ENCODE peak calls at places on chromosomes 5 and 9, in seven cellular contexts. V, D, U, R, K, H and S are unnamed samples.
A peak's percentile ranks its signal among the peaks of the same experiment; 100 is the strongest.

GRCh38 chr9:5617749-5618148 is 11.2 kb upstream of the RIC1 start:
- DNase-seq in V (no peak), D (no peak), U (no peak), R (no peak), K (no peak), H (no peak), S (no peak)

GRCh38 chr9:35570709-35571108 is 34.4 kb upstream of the TESK1 start:
- DNase-seq in V (no peak), D (no peak), U (no peak), R (no peak), K (no peak), H (no peak), S (no peak)

GRCh38 chr9:111961575-111961974 is 65.0 kb downstream of the UGCG start:
- DNase-seq in V (peak; percentile 56), D (no peak), U (no peak), R (peak; percentile 79), K (no peak), H (no peak), S (peak; percentile 62)

GRCh38 chr5:134724872-134725271 is 13.5 kb upstream of the CAMLG start:
- DNase-seq in V (no peak), D (no peak), U (no peak), R (no peak), K (no peak), H (no peak), S (no peak)

GRCh38 chr5:32426440-32427151 is 17.9 kb downstream of the ZFR start:
- DNase-seq in V (no peak), D (no peak), U (no peak), R (no peak), K (no peak), H (no peak), S (no peak)

GRCh38 chr5:122172207-122172606 is 42.9 kb downstream of the ZNF474 start:
- DNase-seq in V (no peak), D (no peak), U (no peak), R (no peak), K (no peak), H (no peak), S (no peak)

GRCh38 chr5:115961413-115962238 is 649 bp upstream of the LVRN start:
- DNase-seq in V (no peak), D (no peak), U (peak; percentile 81), R (no peak), K (peak; percentile 80), H (peak; percentile 74), S (no peak)

GRCh38 chr5:116084231-116084630 is 594 bp upstream of the COMMD10 start:
- DNase-seq in V (peak; percentile 39), D (peak; percentile 21), U (peak; percentile 52), R (peak; percentile 14), K (no peak), H (no peak), S (peak; percentile 23)

GRCh38 chr9:121753802-121754654 is 102.6 kb downstream of the DAB2IP start:
- DNase-seq in V (no peak), D (no peak), U (no peak), R (no peak), K (no peak), H (peak; percentile 79), S (no peak)

GRCh38 chr9:129463477-129463876 is 157.4 kb downstream of the C9orf50 start:
- DNase-seq in V (no peak), D (no peak), U (no peak), R (no peak), K (no peak), H (no peak), S (no peak)

GRCh38 chr9:92607088-92607487 is 62.8 kb downstream of the IPPK start:
- DNase-seq in V (peak; percentile 75), D (no peak), U (no peak), R (peak; percentile 70), K (no peak), H (no peak), S (no peak)

GRCh38 chr5:134003957-134004625 is 684 bp downstream of the VDAC1 start:
- DNase-seq in V (peak; percentile 51), D (peak; percentile 67), U (peak; percentile 82), R (peak; percentile 30), K (no peak), H (peak; percentile 84), S (peak; percentile 51)

GRCh38 chr9:109320734-109321448 is at the start of gene EPB41L4B:
- DNase-seq in V (peak; percentile 71), D (peak; percentile 91), U (peak; percentile 91), R (peak; percentile 51), K (peak; percentile 91), H (peak; percentile 88), S (peak; percentile 99)

GRCh38 chr9:21695443-21695842 is 107.0 kb upstream of the MTAP start:
- DNase-seq in V (no peak), D (no peak), U (no peak), R (no peak), K (no peak), H (no peak), S (no peak)

GRCh38 chr9:73243078-73243477 is 91.4 kb downstream of the ANXA1 start:
- DNase-seq in V (no peak), D (no peak), U (no peak), R (no peak), K (no peak), H (no peak), S (no peak)

GRCh38 chr9:34999576-34999975 is 10.0 kb downstream of the DNAJB5 start:
- DNase-seq in V (no peak), D (no peak), U (no peak), R (no peak), K (no peak), H (no peak), S (no peak)

GRCh38 chr5:26881901-26882300 is 156.5 kb downstream of the CDH9 start:
- DNase-seq in V (no peak), D (no peak), U (no peak), R (no peak), K (no peak), H (no peak), S (no peak)

GRCh38 chr5:62017092-62017491 is 288.9 kb upstream of the KIF2A start:
- DNase-seq in V (peak; percentile 21), D (no peak), U (no peak), R (no peak), K (no peak), H (no peak), S (no peak)

GRCh38 chr5:156799171-156799570 is 50.9 kb upstream of the PPP1R2B start:
- DNase-seq in V (no peak), D (no peak), U (no peak), R (no peak), K (no peak), H (no peak), S (no peak)

GRCh38 chr5:156803404-156803803 is 46.7 kb upstream of the PPP1R2B start:
- DNase-seq in V (no peak), D (no peak), U (no peak), R (no peak), K (no peak), H (no peak), S (no peak)

GRCh38 chr5:156798201-156798600 is 51.9 kb upstream of the PPP1R2B start:
- DNase-seq in V (no peak), D (no peak), U (no peak), R (no peak), K (no peak), H (no peak), S (no peak)

GRCh38 chr5:156802501-156802900 is 47.6 kb upstream of the PPP1R2B start:
- DNase-seq in V (no peak), D (no peak), U (no peak), R (no peak), K (no peak), H (no peak), S (no peak)

GRCh38 chr5:156800982-156801381 is 49.1 kb upstream of the PPP1R2B start:
- DNase-seq in V (no peak), D (no peak), U (no peak), R (no peak), K (no peak), H (no peak), S (no peak)
- TF ChIP-seq CTCF in V (no peak), D (no peak), U (no peak), R (no peak), K (no peak), H (no peak), S (no peak)

GRCh38 chr5:177304392-177305119 is 957 bp downstream of the PRELID1 start:
- DNase-seq in V (no peak), D (no peak), U (peak; percentile 48), R (no peak), K (peak; percentile 73), H (peak; percentile 55), S (no peak)
- H3K27ac ChIP-seq in V (peak overlapping the region; percentile 84), D (peak overlapping the region; percentile 69), U (peak overlapping the region; percentile 60), R (peak overlapping the region; percentile 78), K (peak overlapping the region; percentile 85), H (peak overlapping the region; percentile 81), S (peak overlapping the region; percentile 81)

DNA sequence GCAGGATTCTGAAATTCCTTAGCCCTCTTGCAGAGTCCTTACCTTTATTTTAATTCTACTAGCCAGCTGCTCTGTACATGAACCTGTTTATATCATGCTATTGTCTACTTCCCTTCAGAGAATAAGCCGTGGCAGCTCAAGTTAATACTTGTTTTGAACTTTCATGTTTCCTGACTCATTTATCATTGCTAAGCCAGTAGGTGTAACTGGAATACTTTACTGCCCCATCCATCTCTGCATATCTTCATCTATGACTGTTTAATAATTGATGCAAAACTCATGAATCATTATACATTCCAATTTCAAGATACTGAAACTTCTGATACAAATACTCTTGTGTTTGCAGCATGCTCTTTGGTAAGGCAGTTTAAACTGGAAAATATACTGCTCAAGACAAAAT is 174.7 kb downstream of the PPP2R2B start:
- DNase-seq in V (no peak), D (no peak), U (no peak), R (peak; percentile 84), K (no peak), H (no peak), S (no peak)
- TF ChIP-seq CTCF in V (no peak), D (no peak), U (no peak), R (no peak), K (no peak), H (no peak), S (no peak)

GRCh38 chr5:174045470-174046025 is at the start of gene NSG2:
- DNase-seq in V (peak; percentile 78), D (peak; percentile 89), U (peak; percentile 85), R (peak; percentile 90), K (no peak), H (no peak), S (peak; percentile 84)
- H3K27ac ChIP-seq in V (no peak within 1 kb of the TSS), D (no peak within 1 kb of the TSS), U (peak within 1 kb of the TSS; percentile 94), R (no peak within 1 kb of the TSS), K (no peak within 1 kb of the TSS), H (no peak within 1 kb of the TSS), S (no peak within 1 kb of the TSS)

DNA sequence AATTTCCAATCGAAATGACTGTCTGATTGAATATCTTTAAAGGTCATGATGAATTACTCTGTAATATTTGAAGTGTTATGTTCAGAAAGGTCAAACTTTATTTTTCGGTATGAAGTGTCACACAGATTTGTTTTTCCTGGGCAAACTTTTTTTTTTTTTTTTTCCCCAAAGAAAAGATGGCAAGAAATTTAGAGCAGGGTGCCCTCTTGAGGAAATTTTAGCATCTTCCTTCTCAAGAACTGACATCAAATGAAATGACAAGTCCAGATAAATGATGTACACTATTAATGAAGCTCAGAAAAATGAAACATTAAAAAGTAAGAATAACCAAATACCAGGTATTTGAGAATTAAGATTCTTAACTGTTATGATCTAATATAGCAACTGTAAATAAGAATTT is 123.6 kb downstream of the INVS start:
- DNase-seq in V (peak; percentile 69), D (no peak), U (peak; percentile 20), R (peak; percentile 33), K (no peak), H (no peak), S (no peak)
- TF ChIP-seq CTCF in V (peak; percentile 49), D (peak; percentile 17), U (peak; percentile 72), R (peak; percentile 29), K (no peak), H (peak; percentile 26), S (peak; percentile 13)